ENCODE peak calls at places on chromosome 2, in six cellular contexts. One of them, this sample, is unnamed.
A peak's percentile ranks its signal among the peaks of the same experiment; 100 is the strongest.

GRCh38 chr2:203951366-203951902 is 14.9 kb downstream of the ICOS start:
- DNase-seq in tibial artery: no peak
- DNase-seq in pancreas: no peak
- DNase-seq in BE2C: no peak
- DNase-seq in transverse colon: no peak
- DNase-seq in ovary: no peak
- DNase-seq in this sample: no peak

GRCh38 chr2:217360781-217361485 is 501.1 kb upstream of the TNP1 start:
- DNase-seq in transverse colon: no peak
- DNase-seq in tibial artery: peak; percentile 44
- DNase-seq in pancreas: no peak
- DNase-seq in ovary: peak; percentile 65
- DNase-seq in BE2C: peak; percentile 26
- DNase-seq in this sample: no peak

GRCh38 chr2:112065966-112066365 is 10.9 kb downstream of the TMEM87B start:
- DNase-seq in transverse colon: no peak
- DNase-seq in BE2C: no peak
- DNase-seq in ovary: no peak
- DNase-seq in tibial artery: no peak
- DNase-seq in pancreas: no peak
- DNase-seq in this sample: no peak

GRCh38 chr2:46669996-46670793 is 190.8 kb downstream of the TMEM247 start:
- DNase-seq in transverse colon: no peak
- DNase-seq in ovary: no peak
- DNase-seq in tibial artery: no peak
- DNase-seq in pancreas: no peak
- DNase-seq in BE2C: peak; percentile 55
- DNase-seq in this sample: no peak

GRCh38 chr2:10057231-10058107 is 14.1 kb downstream of the KLF11 start:
- DNase-seq in pancreas: no peak
- DNase-seq in BE2C: no peak
- DNase-seq in ovary: peak; percentile 91
- DNase-seq in tibial artery: no peak
- DNase-seq in transverse colon: peak; percentile 58
- DNase-seq in this sample: no peak

GRCh38 chr2:208129804-208130712 is at the start of gene CRYGC:
- DNase-seq in pancreas: no peak
- DNase-seq in tibial artery: no peak
- DNase-seq in BE2C: no peak
- DNase-seq in ovary: no peak
- DNase-seq in transverse colon: peak; percentile 50
- DNase-seq in this sample: no peak

GRCh38 chr2:162731917-162732804 is 106.4 kb downstream of the KCNH7 start:
- DNase-seq in transverse colon: no peak
- DNase-seq in tibial artery: no peak
- DNase-seq in ovary: no peak
- DNase-seq in pancreas: no peak
- DNase-seq in BE2C: no peak
- DNase-seq in this sample: no peak

GRCh38 chr2:8680931-8681760 is 710 bp upstream of the ID2 start:
- DNase-seq in ovary: peak; percentile 66
- DNase-seq in pancreas: peak; percentile 61
- DNase-seq in tibial artery: peak; percentile 79
- DNase-seq in transverse colon: peak; percentile 69
- DNase-seq in BE2C: peak; percentile 59
- DNase-seq in this sample: no peak

GRCh38 chr2:96414161-96414713 is 78.7 kb downstream of the NCAPH start:
- DNase-seq in pancreas: no peak
- DNase-seq in tibial artery: no peak
- DNase-seq in transverse colon: no peak
- DNase-seq in ovary: no peak
- DNase-seq in BE2C: no peak
- DNase-seq in this sample: no peak

GRCh38 chr2:85830645-85831044 is 58.1 kb downstream of the ST3GAL5 start:
- DNase-seq in ovary: no peak
- DNase-seq in tibial artery: no peak
- DNase-seq in pancreas: no peak
- DNase-seq in BE2C: no peak
- DNase-seq in transverse colon: no peak
- DNase-seq in this sample: no peak
- TF ChIP-seq CTCF in ovary: no peak
- TF ChIP-seq CTCF in tibial artery: no peak
- TF ChIP-seq CTCF in pancreas: no peak
- TF ChIP-seq CTCF in BE2C: no peak
- TF ChIP-seq CTCF in transverse colon: no peak
- TF ChIP-seq CTCF in this sample: no peak

GRCh38 chr2:26173596-26174482 is 951 bp downstream of the GAREM2 start:
- DNase-seq in pancreas: no peak
- DNase-seq in tibial artery: no peak
- DNase-seq in ovary: no peak
- DNase-seq in transverse colon: no peak
- DNase-seq in BE2C: no peak
- DNase-seq in this sample: no peak
- H3K27me3 ChIP-seq in pancreas: no peaks in the 10 kb centered on the region
- H3K27me3 ChIP-seq in tibial artery: peaks cover 59% of the 10 kb centered on the region
- H3K27me3 ChIP-seq in ovary: no peaks in the 10 kb centered on the region
- H3K27me3 ChIP-seq in transverse colon: peaks cover 45% of the 10 kb centered on the region
- H3K27me3 ChIP-seq in BE2C: no peaks in the 10 kb centered on the region
- H3K27me3 ChIP-seq in this sample: peaks cover 15% of the 10 kb centered on the region

GRCh38 chr2:176552456-176553135 is 283.4 kb downstream of the MTX2 start:
- DNase-seq in BE2C: no peak
- DNase-seq in transverse colon: no peak
- DNase-seq in ovary: no peak
- DNase-seq in pancreas: no peak
- DNase-seq in tibial artery: no peak
- DNase-seq in this sample: no peak

GRCh38 chr2:176555781-176556180 is 286.5 kb downstream of the MTX2 start:
- DNase-seq in ovary: no peak
- DNase-seq in tibial artery: no peak
- DNase-seq in BE2C: no peak
- DNase-seq in pancreas: no peak
- DNase-seq in transverse colon: peak; percentile 24
- DNase-seq in this sample: no peak

GRCh38 chr2:176553685-176554106 is 284.5 kb downstream of the MTX2 start:
- DNase-seq in tibial artery: peak; percentile 63
- DNase-seq in BE2C: peak; percentile 45
- DNase-seq in pancreas: peak; percentile 40
- DNase-seq in ovary: peak; percentile 81
- DNase-seq in transverse colon: peak; percentile 68
- DNase-seq in this sample: no peak

GRCh38 chr2:176555112-176555511 is 285.9 kb downstream of the MTX2 start:
- DNase-seq in tibial artery: no peak
- DNase-seq in ovary: no peak
- DNase-seq in transverse colon: no peak
- DNase-seq in BE2C: no peak
- DNase-seq in pancreas: no peak
- DNase-seq in this sample: no peak

GRCh38 chr2:176554107-176555048 is 285.1 kb downstream of the MTX2 start:
- DNase-seq in tibial artery: no peak
- DNase-seq in transverse colon: peak; percentile 25
- DNase-seq in BE2C: peak; percentile 22
- DNase-seq in ovary: peak; percentile 54
- DNase-seq in pancreas: peak; percentile 14
- DNase-seq in this sample: peak; percentile 65
- H3K4me3 ChIP-seq in tibial artery: peak overlapping the region; percentile 43
- H3K4me3 ChIP-seq in transverse colon: peak overlapping the region; percentile 39
- H3K4me3 ChIP-seq in BE2C: peak overlapping the region; percentile 69
- H3K4me3 ChIP-seq in ovary: peak overlapping the region; percentile 38
- H3K4me3 ChIP-seq in pancreas: no peak overlapping the region
- H3K4me3 ChIP-seq in this sample: peak overlapping the region; percentile 52

GRCh38 chr2:50872543-50872942 is 159.4 kb downstream of the NRXN1 start:
- DNase-seq in ovary: no peak
- DNase-seq in BE2C: no peak
- DNase-seq in pancreas: no peak
- DNase-seq in transverse colon: no peak
- DNase-seq in tibial artery: no peak
- DNase-seq in this sample: no peak
- TF ChIP-seq CTCF in ovary: no peak
- TF ChIP-seq CTCF in BE2C: peak; percentile 21
- TF ChIP-seq CTCF in pancreas: no peak
- TF ChIP-seq CTCF in transverse colon: no peak
- TF ChIP-seq CTCF in tibial artery: no peak
- TF ChIP-seq CTCF in this sample: no peak

DNA sequence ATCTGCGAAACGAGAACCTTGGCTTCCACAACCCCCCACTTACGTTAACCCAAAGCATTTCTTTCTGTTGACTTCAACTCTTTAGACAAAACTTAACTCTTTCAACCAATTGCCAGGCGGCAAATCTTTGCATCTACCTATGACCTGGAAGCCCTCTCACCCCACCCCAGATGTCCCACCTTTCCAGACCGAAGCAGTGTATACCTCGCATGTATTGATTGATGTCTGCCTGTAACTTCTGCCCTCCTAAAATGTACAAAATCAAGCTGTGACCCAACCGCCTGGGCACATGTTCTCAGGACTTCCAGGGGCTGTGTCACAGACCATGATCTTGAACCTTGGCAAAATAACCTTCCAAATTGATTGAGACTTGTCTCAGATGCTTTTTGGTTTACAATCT is 12.3 kb downstream of the AQP12B start:
- DNase-seq in tibial artery: no peak
- DNase-seq in ovary: no peak
- DNase-seq in pancreas: no peak
- DNase-seq in BE2C: no peak
- DNase-seq in transverse colon: no peak
- DNase-seq in this sample: no peak
- H3K27me3 ChIP-seq in tibial artery: peaks cover 26% of the 10 kb centered on the region
- H3K27me3 ChIP-seq in ovary: no peaks in the 10 kb centered on the region
- H3K27me3 ChIP-seq in pancreas: no peaks in the 10 kb centered on the region
- H3K27me3 ChIP-seq in BE2C: peaks cover 67% of the 10 kb centered on the region
- H3K27me3 ChIP-seq in transverse colon: peaks cover 84% of the 10 kb centered on the region
- H3K27me3 ChIP-seq in this sample: no peaks in the 10 kb centered on the region

GRCh38 chr2:200405599-200406298 is 99.3 kb downstream of the SPATS2L start:
- DNase-seq in tibial artery: no peak
- DNase-seq in transverse colon: peak; percentile 21
- DNase-seq in pancreas: peak; percentile 24
- DNase-seq in BE2C: no peak
- DNase-seq in ovary: no peak
- DNase-seq in this sample: no peak
- H3K4me3 ChIP-seq in tibial artery: no peak overlapping the region
- H3K4me3 ChIP-seq in transverse colon: no peak overlapping the region
- H3K4me3 ChIP-seq in pancreas: no peak overlapping the region
- H3K4me3 ChIP-seq in BE2C: no peak overlapping the region
- H3K4me3 ChIP-seq in ovary: no peak overlapping the region
- H3K4me3 ChIP-seq in this sample: no peak overlapping the region

DNA sequence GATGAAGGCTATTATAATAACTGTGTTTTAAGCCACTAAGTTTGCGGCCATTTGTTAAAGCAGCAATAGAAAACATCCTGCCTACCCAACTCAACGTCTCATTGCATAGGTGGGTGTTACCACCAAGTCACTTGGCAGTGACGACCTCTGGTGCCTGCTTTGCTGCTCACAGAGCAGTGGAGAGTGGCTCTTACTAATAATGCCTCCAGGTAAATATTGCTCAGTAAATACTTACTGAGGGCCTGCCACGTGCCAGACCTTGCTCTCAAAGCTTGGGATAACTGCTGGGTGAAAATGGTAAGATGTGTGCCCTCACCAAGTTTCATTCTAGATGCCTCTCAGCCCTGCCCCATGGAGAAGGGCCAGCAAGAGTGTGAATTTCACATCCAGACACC is 27.7 kb downstream of the ITGA6 start:
- DNase-seq in transverse colon: no peak
- DNase-seq in tibial artery: no peak
- DNase-seq in BE2C: no peak
- DNase-seq in pancreas: peak; percentile 37
- DNase-seq in ovary: no peak
- DNase-seq in this sample: no peak
- TF ChIP-seq CTCF in transverse colon: no peak
- TF ChIP-seq CTCF in tibial artery: no peak
- TF ChIP-seq CTCF in BE2C: no peak
- TF ChIP-seq CTCF in pancreas: no peak
- TF ChIP-seq CTCF in ovary: no peak
- TF ChIP-seq CTCF in this sample: no peak

GRCh38 chr2:238765590-238765989 is 82.3 kb upstream of the TWIST2 start:
- DNase-seq in ovary: no peak
- DNase-seq in transverse colon: no peak
- DNase-seq in tibial artery: no peak
- DNase-seq in BE2C: no peak
- DNase-seq in pancreas: no peak
- DNase-seq in this sample: no peak
- H3K27me3 ChIP-seq in ovary: no peaks in the 10 kb centered on the region
- H3K27me3 ChIP-seq in transverse colon: peaks cover 10% of the 10 kb centered on the region
- H3K27me3 ChIP-seq in tibial artery: peaks cover 31% of the 10 kb centered on the region
- H3K27me3 ChIP-seq in BE2C: no peaks in the 10 kb centered on the region
- H3K27me3 ChIP-seq in pancreas: no peaks in the 10 kb centered on the region
- H3K27me3 ChIP-seq in this sample: no peaks in the 10 kb centered on the region